ENCODE peak calls at places on chromosome 2, in five cellular contexts. B, S, K, N and T are unnamed samples.

GRCh38 chr2:134736167-134736885 is 17.5 kb upstream of the TMEM163 start:
- DNase-seq in B (no peak), S (no peak), K (no peak), N (peak), T (no peak)

GRCh38 chr2:25692143-25692542 is 18.8 kb upstream of the DTNB start:
- DNase-seq in B (no peak), S (no peak), K (no peak), N (no peak), T (no peak)

GRCh38 chr2:157438907-157439791 is 4.7 kb downstream of the CYTIP start:
- DNase-seq in B (no peak), S (no peak), K (peak), N (no peak), T (no peak)

GRCh38 chr2:45765007-45765767 is 113.7 kb downstream of the PRKCE start:
- DNase-seq in B (no peak), S (no peak), K (no peak), N (no peak), T (no peak)

GRCh38 chr2:161422812-161423211 is 6.7 kb downstream of the TBR1 start:
- DNase-seq in B (no peak), S (no peak), K (no peak), N (no peak), T (no peak)

GRCh38 chr2:216950547-216950946 is 90.7 kb upstream of the TNP1 start:
- DNase-seq in B (no peak), S (no peak), K (no peak), N (no peak), T (no peak)

GRCh38 chr2:45172993-45173392 is 163.7 kb upstream of the SIX2 start:
- DNase-seq in B (no peak), S (no peak), K (no peak), N (no peak), T (no peak)

GRCh38 chr2:85681354-85681728 is 12.8 kb upstream of the GNLY start:
- DNase-seq in B (no peak), S (no peak), K (no peak), N (no peak), T (no peak)

GRCh38 chr2:28809927-28810326 is 707 bp upstream of the SPDYA start:
- DNase-seq in B (no peak), S (no peak), K (no peak), N (no peak), T (no peak)

GRCh38 chr2:29398384-29399237 is 283.4 kb downstream of the CLIP4 start:
- DNase-seq in B (no peak), S (no peak), K (no peak), N (no peak), T (no peak)

GRCh38 chr2:150609831-150610582 is 122.5 kb upstream of the RND3 start:
- DNase-seq in B (no peak), S (no peak), K (no peak), N (no peak), T (no peak)

GRCh38 chr2:129061079-129061785 is 742.6 kb upstream of the HS6ST1 start:
- DNase-seq in B (peak), S (no peak), K (no peak), N (peak), T (no peak)

GRCh38 chr2:173307287-173307686 is 47.4 kb upstream of the CDCA7 start:
- DNase-seq in B (no peak), S (peak), K (no peak), N (no peak), T (peak)

GRCh38 chr2:99520813-99521212 is 31.0 kb upstream of the REV1 start:
- DNase-seq in B (no peak), S (no peak), K (no peak), N (no peak), T (no peak)

GRCh38 chr2:197707316-197708213 is 2.4 kb downstream of the MARS2 start:
- DNase-seq in B (no peak), S (no peak), K (no peak), N (peak), T (no peak)

GRCh38 chr2:234699456-234699855 is 202.6 kb upstream of the ARL4C start:
- DNase-seq in B (no peak), S (no peak), K (no peak), N (no peak), T (no peak)

GRCh38 chr2:164910091-164910899 is 45.0 kb downstream of the SLC38A11 start:
- DNase-seq in B (peak), S (peak), K (no peak), N (no peak), T (no peak)

GRCh38 chr2:25920326-25920725 is 42.0 kb upstream of the ASXL2 start:
- DNase-seq in B (no peak), S (no peak), K (no peak), N (no peak), T (no peak)

GRCh38 chr2:75042823-75043222 is 84.4 kb downstream of the POLE4 start:
- DNase-seq in B (no peak), S (no peak), K (no peak), N (no peak), T (no peak)

GRCh38 chr2:169808211-169808610 is 9.5 kb downstream of the SSB start:
- DNase-seq in B (no peak), S (no peak), K (no peak), N (no peak), T (no peak)

GRCh38 chr2:8636041-8636491 is 45.8 kb upstream of the ID2 start:
- DNase-seq in B (no peak), S (no peak), K (no peak), N (no peak), T (no peak)

GRCh38 chr2:240636563-240637115 is 11.4 kb downstream of the GPR35 start:
- DNase-seq in B (no peak), S (no peak), K (no peak), N (no peak), T (no peak)

GRCh38 chr2:196170202-196170680 is 1.1 kb downstream of the STK17B start:
- DNase-seq in B (peak), S (peak), K (peak), N (peak), T (no peak)